ENCODE peak calls at places on chromosomes 5 and 9, in four cellular contexts. E, Q, S and R are unnamed samples. For H3K36me3, the result is how much of the 10 kb centered on the place peaks cover.

GRCh38 chr9:114221706-114222465 is 66.5 kb downstream of the COL27A1 start:
- DNase-seq in E (no peak), Q (no peak), S (no peak), R (no peak)

GRCh38 chr9:37155601-37156000 is 35.2 kb downstream of the ZCCHC7 start:
- DNase-seq in E (no peak), Q (no peak), S (no peak), R (no peak)

GRCh38 chr9:101457003-101457402 is 21.4 kb upstream of the ALDOB start:
- DNase-seq in E (no peak), Q (no peak), S (no peak), R (no peak)

GRCh38 chr9:34328500-34328982 is 527 bp downstream of the KIF24 start:
- DNase-seq in E (no peak), Q (no peak), S (no peak), R (no peak)

GRCh38 chr9:75451505-75451904 is 363.2 kb downstream of the OSTF1 start:
- DNase-seq in E (peak), Q (no peak), S (no peak), R (no peak)

GRCh38 chr9:101119206-101119819 is 90.8 kb downstream of the PLPPR1 start:
- DNase-seq in E (no peak), Q (peak), S (no peak), R (peak)

GRCh38 chr9:33250458-33250995 is 10.6 kb downstream of the SPINK4 start:
- DNase-seq in E (no peak), Q (no peak), S (no peak), R (no peak)

GRCh38 chr5:10994088-10994986 is 233.3 kb upstream of the DAP start:
- DNase-seq in E (no peak), Q (no peak), S (no peak), R (no peak)

GRCh38 chr5:132055808-132056609 is 4.4 kb upstream of the IL3 start:
- DNase-seq in E (no peak), Q (no peak), S (peak), R (peak)

GRCh38 chr5:98827161-98827560 is 53.7 kb downstream of the RGMB start:
- DNase-seq in E (no peak), Q (no peak), S (no peak), R (no peak)

GRCh38 chr5:137192293-137192743 is 306.8 kb downstream of the SPOCK1 start:
- DNase-seq in E (no peak), Q (no peak), S (peak), R (no peak)

GRCh38 chr9:4420351-4420750 is 69.9 kb upstream of the SLC1A1 start:
- DNase-seq in E (no peak), Q (no peak), S (no peak), R (no peak)

GRCh38 chr5:172778223-172778814 is 7.3 kb upstream of the DUSP1 start:
- DNase-seq in E (no peak), Q (no peak), S (peak), R (no peak)

GRCh38 chr5:36948650-36949049 is 72.1 kb downstream of the NIPBL start:
- DNase-seq in E (no peak), Q (no peak), S (no peak), R (no peak)

GRCh38 chr5:103166704-103167103 is 46.6 kb downstream of the PPIP5K2 start:
- DNase-seq in E (no peak), Q (no peak), S (no peak), R (no peak)

GRCh38 chr9:34501889-34502425 is 20.8 kb downstream of the ENHO start:
- DNase-seq in E (no peak), Q (peak), S (no peak), R (peak)

GRCh38 chr5:36152324-36153298 is 700 bp downstream of the SKP2 start:
- DNase-seq in E (no peak), Q (no peak), S (no peak), R (no peak)

GRCh38 chr5:74241751-74242140 is 398.8 kb downstream of the ENC1 start:
- DNase-seq in E (peak), Q (no peak), S (peak), R (no peak)

GRCh38 chr9:8457814-8458213 is 658.2 kb upstream of the DMAC1 start:
- DNase-seq in E (no peak), Q (no peak), S (no peak), R (no peak)

GRCh38 chr5:119435436-119436132 is 16.7 kb upstream of the HSD17B4 start:
- DNase-seq in E (peak), Q (peak), S (no peak), R (peak)

GRCh38 chr5:135977375-135977928 is 22.7 kb upstream of the LECT2 start:
- DNase-seq in E (no peak), Q (peak), S (no peak), R (peak)

GRCh38 chr9:84271004-84271886 is 69.3 kb downstream of the SLC28A3 start:
- DNase-seq in E (peak), Q (peak), S (no peak), R (peak)

GRCh38 chr9:8489845-8490244 is 690.3 kb upstream of the DMAC1 start:
- DNase-seq in E (peak), Q (no peak), S (no peak), R (no peak)

GRCh38 chr9:131049829-131050715 is 41.1 kb downstream of the LAMC3 start:
- DNase-seq in E (no peak), Q (no peak), S (no peak), R (no peak)

GRCh38 chr5:170132642-170133448 is 27.1 kb downstream of the FOXI1 start:
- DNase-seq in E (peak), Q (no peak), S (no peak), R (no peak)

GRCh38 chr9:127437497-127438264 is 13.5 kb downstream of the ZNF79 start:
- DNase-seq in E (no peak), Q (no peak), S (no peak), R (no peak)

GRCh38 chr5:96258692-96259091 is 174.4 kb downstream of the PCSK1 start:
- DNase-seq in E (no peak), Q (no peak), S (no peak), R (no peak)

GRCh38 chr9:133768859-133769510 is 30.8 kb upstream of the SARDH start:
- DNase-seq in E (no peak), Q (no peak), S (peak), R (peak)

GRCh38 chr5:171418316-171418981 is 998 bp upstream of the FGF18 start:
- DNase-seq in E (no peak), Q (peak), S (peak), R (peak)

DNA sequence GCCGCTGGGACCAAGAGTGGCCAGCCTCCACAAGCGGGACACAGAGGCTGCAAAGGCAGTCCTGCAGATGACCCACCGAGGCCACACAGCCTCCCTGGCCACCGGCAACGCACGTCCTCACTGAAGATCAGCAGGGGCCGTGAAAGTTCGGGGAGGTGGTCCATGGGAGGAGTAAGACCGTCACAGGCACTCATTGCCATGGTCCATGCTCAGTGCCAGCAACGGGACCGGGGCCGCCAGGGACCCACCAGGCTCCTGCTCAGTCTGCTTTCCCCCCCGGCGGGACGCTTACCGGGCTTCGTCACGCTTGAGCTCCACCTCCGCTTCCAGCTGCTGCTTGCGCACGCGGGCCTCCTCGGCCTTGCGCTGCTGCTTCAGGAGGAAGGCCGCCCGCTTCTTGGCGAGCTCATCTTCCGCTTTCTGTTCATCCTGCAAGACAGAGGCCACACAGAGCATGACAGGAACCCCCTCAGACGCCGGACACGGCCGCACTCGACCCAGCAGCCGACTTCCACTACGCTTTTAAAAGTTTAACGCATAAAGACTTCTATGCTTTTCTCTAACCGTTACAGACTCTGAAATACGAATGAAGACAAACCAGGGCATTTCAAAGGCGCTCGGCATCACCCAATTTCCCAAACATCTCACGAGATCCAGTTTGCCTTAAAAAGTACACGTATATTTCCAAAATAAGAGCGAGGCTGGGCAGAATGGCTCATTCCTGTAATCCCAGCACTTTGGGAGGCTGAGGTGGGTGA is 88.4 kb downstream of the CAMSAP1 start:
- DNase-seq in E (no peak), Q (no peak), S (no peak), R (no peak)
- H3K36me3 ChIP-seq in E (under half), Q (half or more), S (half or more), R (half or more)

GRCh38 chr5:141934099-141934844 is 10.6 kb downstream of the DELE1 start:
- DNase-seq in E (no peak), Q (peak), S (no peak), R (no peak)
- H3K36me3 ChIP-seq in E (under half), Q (half or more), S (half or more), R (half or more)

DNA sequence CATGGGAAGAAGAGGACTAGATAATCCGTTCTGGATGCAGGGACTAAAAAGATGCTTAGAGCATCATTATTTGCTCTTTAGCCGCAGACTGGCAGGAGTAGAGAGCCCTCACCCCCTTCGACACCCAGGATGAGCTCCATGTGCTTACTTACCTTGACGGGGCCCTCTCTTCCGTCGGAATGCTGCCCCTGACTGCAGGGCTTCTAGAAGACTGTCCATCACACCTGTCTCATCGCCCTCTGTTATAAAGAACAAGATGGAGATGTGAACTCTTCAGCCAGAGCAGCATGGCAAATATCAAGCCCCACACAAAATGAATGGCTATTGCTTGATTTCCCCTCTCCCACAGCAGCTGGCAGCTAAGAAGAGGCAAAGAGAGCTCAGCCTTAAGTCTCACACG is 35.1 kb downstream of the PCDHGC5 start:
- DNase-seq in E (no peak), Q (no peak), S (no peak), R (no peak)
- H3K36me3 ChIP-seq in E (under half), Q (half or more), S (half or more), R (half or more)

GRCh38 chr5:176408590-176408989 is 7.7 kb downstream of the CLTB start:
- DNase-seq in E (no peak), Q (no peak), S (no peak), R (no peak)

GRCh38 chr5:176402684-176403083 is 13.7 kb downstream of the CLTB start:
- DNase-seq in E (no peak), Q (no peak), S (no peak), R (no peak)

GRCh38 chr5:176406436-176407052 is 9.8 kb downstream of the CLTB start:
- DNase-seq in E (no peak), Q (no peak), S (no peak), R (no peak)

GRCh38 chr5:176407456-176408244 is 8.7 kb downstream of the CLTB start:
- DNase-seq in E (no peak), Q (peak), S (no peak), R (no peak)

DNA sequence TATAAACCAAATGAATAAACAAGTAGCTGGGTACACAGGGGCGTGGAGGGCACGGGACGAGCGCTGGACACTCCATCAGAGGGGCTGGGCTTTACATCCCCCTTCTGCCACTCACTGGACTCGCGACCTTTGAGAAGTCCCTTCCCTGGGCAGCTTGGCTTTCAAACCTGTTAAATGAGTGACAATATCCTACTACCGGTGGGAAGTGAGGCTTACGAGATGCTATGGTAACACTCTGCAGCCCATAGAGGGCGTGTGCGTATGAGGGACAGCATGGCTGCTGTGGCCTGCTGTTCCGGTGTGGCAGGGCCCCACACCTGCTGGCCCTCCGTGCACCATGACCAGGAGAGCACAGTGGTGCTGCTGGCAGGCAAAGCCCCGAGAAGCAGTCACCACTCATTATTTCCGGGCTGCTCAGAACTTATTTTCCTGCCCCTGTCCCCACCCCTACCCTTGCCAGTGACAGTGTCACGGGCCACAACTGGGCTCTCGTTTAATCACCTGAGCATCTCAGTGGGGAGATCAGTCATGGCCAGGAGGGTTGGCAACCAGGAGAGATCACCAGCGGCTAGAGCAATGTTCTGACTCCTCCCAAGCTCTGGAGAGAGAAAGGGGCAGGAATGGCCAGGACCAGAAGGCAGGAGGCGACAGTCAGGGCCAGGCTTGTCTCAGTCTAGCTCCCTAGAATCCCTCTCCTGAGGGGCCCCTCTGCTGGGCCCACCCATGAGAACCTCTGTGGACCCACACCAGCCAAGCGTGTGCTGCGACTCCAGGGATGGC is 10.5 kb downstream of the CLTB start:
- DNase-seq in E (no peak), Q (no peak), S (no peak), R (no peak)
- H3K36me3 ChIP-seq in E (under half), Q (half or more), S (half or more), R (half or more)

DNA sequence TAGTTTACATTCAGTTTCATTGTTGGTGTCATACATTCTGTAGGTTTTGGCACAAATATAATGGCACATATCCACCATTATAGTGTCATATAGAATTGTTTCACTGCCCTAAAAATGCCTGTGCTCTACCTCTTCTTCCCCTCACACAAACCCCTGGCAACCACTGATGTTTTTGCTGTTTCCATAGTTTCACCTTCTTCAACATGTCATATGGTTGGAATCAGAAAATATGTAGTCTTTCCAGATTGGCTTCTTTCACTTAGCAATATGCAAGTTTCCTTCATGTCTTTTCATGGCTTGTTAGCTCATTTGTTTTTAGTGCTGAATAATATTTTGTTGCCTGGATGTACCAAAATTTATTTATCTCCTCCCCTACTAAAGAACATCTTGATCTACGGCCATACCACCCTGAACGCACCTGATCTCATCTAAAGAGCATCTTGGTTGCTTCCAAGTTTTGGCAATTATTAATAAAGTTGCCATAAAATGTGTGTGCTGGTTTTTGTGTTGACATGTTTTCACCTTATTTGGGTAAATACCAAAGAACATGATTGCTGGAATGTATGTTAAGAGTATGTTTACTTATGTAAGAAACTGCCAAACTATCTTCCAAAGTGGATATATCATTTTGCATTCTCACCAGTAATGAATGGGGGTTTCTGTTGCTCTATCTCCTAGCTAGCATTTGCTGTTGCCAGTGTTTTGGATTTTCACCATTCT is 17.0 kb upstream of the CDK20 start:
- DNase-seq in E (no peak), Q (no peak), S (no peak), R (no peak)
- H3K36me3 ChIP-seq in E (under half), Q (under half), S (under half), R (under half)

DNA sequence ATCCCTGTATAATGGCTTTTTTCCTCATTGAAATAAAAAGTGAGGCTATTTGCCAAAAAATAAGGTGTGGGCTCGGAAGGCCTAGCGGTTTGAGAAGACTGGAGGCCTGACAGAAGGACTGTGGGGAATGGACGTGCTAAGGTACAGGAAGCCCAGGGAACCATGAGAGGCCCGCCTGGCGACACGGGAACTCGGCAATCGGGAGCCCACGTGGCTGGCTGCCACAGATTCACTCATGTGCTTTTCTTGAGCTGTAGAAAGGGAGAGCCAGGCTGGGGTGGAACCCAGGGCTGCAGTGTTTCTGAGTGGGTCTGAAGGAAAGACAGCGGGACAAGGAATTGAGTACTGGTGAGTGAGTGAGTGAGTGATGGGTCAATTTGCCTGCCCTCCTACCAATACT is 11.9 kb upstream of the DDX41 start:
- DNase-seq in E (no peak), Q (no peak), S (peak), R (no peak)
- H3K36me3 ChIP-seq in E (under half), Q (half or more), S (half or more), R (half or more)

GRCh38 chr5:179621551-179621971 is 1.9 kb downstream of the HNRNPH1 start:
- DNase-seq in E (no peak), Q (no peak), S (no peak), R (no peak)
- H3K36me3 ChIP-seq in E (under half), Q (half or more), S (half or more), R (half or more)

DNA sequence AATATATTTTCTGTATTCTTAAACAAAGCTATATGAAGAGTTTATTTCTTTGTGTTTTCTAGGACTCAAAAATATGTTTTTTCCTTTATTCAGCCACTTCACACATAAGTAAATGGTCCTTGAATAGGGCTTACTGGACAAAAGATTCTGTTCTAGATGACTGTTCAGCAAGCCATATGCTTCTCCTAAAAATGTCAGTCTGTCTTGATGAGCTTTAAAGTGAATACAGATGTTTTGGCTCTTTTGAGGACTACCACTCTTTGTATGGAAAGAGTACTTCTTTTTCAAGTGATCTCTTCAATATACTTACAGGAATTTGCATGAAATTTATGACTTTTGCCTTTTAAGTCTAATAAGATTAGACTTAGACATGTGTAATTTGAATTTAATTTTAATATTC is 8.4 kb downstream of the NDUFS4 start:
- DNase-seq in E (no peak), Q (no peak), S (no peak), R (no peak)
- H3K36me3 ChIP-seq in E (under half), Q (under half), S (under half), R (under half)

DNA sequence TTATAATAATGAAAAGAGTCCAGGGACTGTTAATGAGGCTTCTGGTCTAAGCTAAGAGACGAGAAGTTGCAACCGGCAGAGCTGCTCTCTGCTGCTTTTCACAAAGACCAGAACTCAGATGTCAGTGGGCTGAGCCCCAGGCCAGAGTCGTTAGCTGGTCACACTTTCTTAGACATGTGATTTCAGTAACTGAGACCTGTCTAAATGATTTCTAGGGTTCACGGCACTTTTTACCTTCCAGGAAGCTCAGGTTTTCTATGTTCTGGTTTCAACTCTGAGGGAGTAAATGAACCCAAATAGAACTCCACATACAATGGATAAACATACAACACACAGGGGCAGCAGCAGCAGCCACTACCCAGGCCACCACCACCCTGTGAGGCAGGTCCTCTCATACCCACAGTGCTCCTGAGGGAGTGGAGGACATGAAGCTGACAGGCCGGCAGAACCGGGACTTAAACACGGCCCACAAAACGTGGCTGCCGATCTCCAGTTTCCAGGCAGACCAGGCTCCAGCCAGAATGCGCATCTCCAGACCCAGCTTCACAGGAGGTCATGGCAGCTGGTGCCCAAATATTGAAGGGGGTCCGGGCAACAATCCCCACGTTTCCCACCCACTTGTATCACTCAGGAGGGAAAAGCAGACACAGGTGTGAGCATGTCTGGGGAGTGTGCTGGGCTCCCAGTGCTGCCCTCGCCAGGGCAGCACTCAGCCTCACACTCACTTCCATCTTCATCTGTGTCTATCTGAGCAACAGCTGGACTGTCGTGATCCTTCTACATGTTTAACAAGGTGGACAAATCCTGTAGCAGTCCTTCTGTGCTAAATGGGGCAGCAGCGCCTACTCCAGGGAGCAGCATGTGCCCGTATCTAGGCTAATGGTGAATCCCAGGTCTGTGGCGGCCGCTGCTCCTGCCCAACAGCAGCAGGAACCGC is 38.8 kb downstream of the IARS1 start:
- DNase-seq in E (no peak), Q (no peak), S (no peak), R (no peak)
- H3K36me3 ChIP-seq in E (under half), Q (half or more), S (half or more), R (half or more)